ENCODE peak calls at places on chromosomes 1 and 21, in six cellular contexts. L is adrenal gland; F is CD8-positive, alpha-beta T cell; E is body of pancreas; J is ovary; W is dorsolateral prefrontal cortex. X is an unnamed sample.

GRCh38 chr1:96772972-96773371 is 51.4 kb downstream of the PTBP2 start:
- DNase-seq in L (no peak), E (no peak), F (no peak), J (no peak), W (no peak), X (no peak)

GRCh38 chr1:227124461-227124860 is 184.4 kb downstream of the COQ8A start:
- DNase-seq in W (no peak), E (no peak), F (no peak), J (no peak), L (no peak), X (no peak)

GRCh38 chr1:159800177-159800935 is 1.8 kb upstream of the FCRL6 start:
- DNase-seq in J (no peak), W (no peak), E (no peak), L (no peak), F (peak; percentile 74), X (no peak)

GRCh38 chr1:240107058-240107684 is 15.5 kb downstream of the FMN2 start:
- DNase-seq in L (no peak), E (no peak), W (no peak), J (no peak), F (no peak), X (peak; percentile 71)

GRCh38 chr1:164950453-164951052 is 391.6 kb downstream of the PBX1 start:
- DNase-seq in W (no peak), F (no peak), E (no peak), L (no peak), J (no peak), X (no peak)

GRCh38 chr1:99579691-99580171 is 66.2 kb upstream of the PALMD start:
- DNase-seq in J (no peak), F (no peak), E (no peak), W (no peak), L (no peak), X (no peak)

GRCh38 chr1:162732094-162732493 is 58.4 kb upstream of the HSD17B7 start:
- DNase-seq in F (no peak), W (no peak), L (no peak), J (no peak), E (no peak), X (no peak)

GRCh38 chr1:7564097-7564496 is 207.0 kb upstream of the VAMP3 start:
- DNase-seq in F (no peak), L (no peak), J (no peak), E (no peak), W (no peak), X (no peak)

GRCh38 chr21:45556302-45556644 is 14.0 kb upstream of the SLC19A1 start:
- DNase-seq in J (no peak), E (no peak), W (no peak), F (no peak), L (no peak), X (no peak)

GRCh38 chr1:243312962-243313634 is 57.3 kb downstream of the SDCCAG8 start:
- DNase-seq in F (no peak), W (no peak), J (no peak), E (no peak), L (no peak), X (no peak)

GRCh38 chr1:10867138-10867721 is 70.8 kb upstream of the CASZ1 start:
- DNase-seq in L (peak; percentile 66), E (peak; percentile 75), W (peak; percentile 34), F (peak; percentile 82), J (peak; percentile 64), X (no peak)

GRCh38 chr1:51281807-51282206 is 45.7 kb downstream of the RNF11 start:
- DNase-seq in W (no peak), E (no peak), J (no peak), F (no peak), L (no peak), X (no peak)

GRCh38 chr1:109252893-109253802 is 3.8 kb downstream of the CELSR2 start:
- DNase-seq in F (no peak), J (no peak), E (no peak), L (no peak), W (peak; percentile 81), X (no peak)

GRCh38 chr1:117049857-117050256 is 10.3 kb upstream of the TTF2 start:
- DNase-seq in F (no peak), W (no peak), J (no peak), E (no peak), L (no peak), X (no peak)

GRCh38 chr1:235027862-235028250 is 100.8 kb downstream of the TOMM20 start:
- DNase-seq in W (no peak), L (no peak), F (no peak), J (no peak), E (no peak), X (no peak)

GRCh38 chr1:202568466-202569196 is 141.6 kb downstream of the SYT2 start:
- DNase-seq in W (no peak), E (no peak), L (no peak), F (no peak), J (no peak), X (peak; percentile 56)
- H3K4me3 ChIP-seq in W (no peak overlapping the region), E (no peak overlapping the region), L (no peak overlapping the region), F (no peak overlapping the region), J (no peak overlapping the region), X (no peak overlapping the region)

DNA sequence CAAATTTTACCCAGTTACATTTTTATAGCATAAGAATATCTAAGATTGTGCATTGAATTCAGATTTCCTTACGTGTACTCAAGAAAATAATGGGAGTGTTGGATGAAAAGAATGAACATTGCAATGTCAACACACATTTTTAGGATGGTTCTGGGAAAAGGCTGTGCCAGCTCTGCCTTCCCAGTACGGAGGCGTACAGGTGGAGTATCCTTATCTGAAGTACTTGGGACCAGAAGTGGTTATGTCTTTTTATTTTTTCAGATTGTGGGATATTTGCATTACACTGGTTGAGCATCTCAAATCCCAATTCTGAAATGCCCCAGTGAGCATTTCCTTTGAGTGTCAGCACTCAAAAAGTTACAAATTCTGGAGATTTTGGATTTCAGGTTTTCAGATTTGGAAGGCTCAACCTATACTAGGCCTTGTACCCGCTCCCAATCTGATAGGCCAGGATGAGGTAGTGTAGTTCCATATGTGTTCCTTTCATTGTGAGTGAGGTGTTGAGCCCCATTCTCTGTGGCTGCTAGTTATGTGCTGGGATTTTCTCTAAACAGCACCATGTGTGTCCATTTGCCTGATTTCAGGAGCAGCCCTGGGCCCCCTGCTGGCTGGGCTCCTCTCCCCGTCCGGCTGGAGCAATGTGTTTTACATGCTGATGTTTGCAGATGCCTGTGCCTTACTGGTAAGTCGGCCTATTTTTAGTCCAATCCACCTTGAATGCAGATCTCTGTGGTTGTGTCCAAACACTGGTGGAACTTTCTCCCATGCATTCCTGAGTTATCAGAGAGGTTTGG is 60.8 kb downstream of the SLC37A1 start:
- DNase-seq in L (peak; percentile 7), E (no peak), J (no peak), W (peak; percentile 14), F (peak; percentile 31), X (peak; percentile 16)
- TF ChIP-seq CTCF in L (no peak), E (no peak), J (no peak), W (no peak), F (no peak), X (peak; percentile 45)

DNA sequence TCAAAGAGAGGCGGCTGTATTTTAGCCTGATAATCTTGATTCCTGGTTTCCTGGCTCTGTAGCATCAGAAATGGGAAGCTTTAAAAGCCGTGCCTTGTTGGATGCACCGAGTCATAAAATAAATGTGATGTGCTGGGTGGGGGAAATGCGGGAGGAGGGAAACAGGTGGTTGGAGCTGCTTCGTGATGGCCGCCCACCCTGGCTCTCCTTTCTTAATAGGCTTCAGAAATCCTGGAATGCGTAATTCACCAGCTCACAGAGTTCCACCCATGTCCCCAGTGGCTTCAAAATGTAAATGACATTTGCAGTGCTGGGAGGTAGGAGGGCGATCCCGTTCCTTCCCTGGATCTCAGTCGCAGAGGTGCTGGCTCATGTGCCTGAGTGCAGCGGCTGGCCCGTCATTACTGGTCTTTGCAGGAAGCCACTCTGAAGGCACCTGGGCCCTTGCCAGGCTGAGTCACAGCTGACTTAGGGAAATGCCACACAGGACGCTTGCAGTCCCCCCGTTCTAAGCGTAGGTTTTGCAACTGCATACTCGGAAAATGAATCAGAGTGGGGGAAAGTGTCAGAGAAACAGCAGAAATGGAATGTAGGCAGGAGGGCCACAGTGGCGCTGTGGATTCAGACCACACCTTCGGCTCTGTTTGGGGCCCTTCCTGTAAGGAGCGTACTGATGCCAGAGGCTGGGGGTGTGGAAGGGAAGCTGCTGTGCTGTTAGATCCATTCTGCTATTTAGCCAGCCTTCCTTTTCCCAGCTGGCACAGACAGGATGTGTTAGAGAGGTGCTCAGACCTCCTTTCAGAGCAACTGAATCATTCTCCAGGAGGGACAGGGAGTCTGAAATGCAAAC is 37.6 kb downstream of the GALNT2 start:
- DNase-seq in J (peak; percentile 90), F (peak; percentile 71), L (peak; percentile 96), W (peak; percentile 80), E (peak; percentile 99), X (peak; percentile 100)
- H3K4me3 ChIP-seq in J (no peak overlapping the region), F (no peak overlapping the region), L (no peak overlapping the region), W (peak overlapping the region; percentile 29), E (no peak overlapping the region), X (peak overlapping the region; percentile 31)

DNA sequence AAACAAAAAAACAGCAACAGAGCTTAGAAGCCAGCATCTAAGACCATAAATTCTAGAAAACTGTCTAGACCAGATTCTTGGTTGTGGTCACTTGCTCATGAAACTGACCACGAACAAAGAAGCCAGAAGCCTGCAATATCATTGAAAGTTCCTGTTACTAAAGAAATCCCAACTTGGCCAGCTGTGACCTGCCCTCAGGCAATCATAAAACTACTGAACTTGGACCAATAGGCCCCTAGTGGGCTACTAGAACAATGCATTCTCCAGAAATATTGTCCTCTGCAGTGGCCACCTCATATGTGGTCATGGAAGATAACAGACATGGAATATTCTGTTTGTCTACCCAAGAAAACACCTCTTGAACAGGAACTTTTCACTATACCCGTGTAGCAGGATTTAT is 87.7 kb downstream of the SPATA17 start:
- DNase-seq in F (no peak), E (no peak), J (no peak), L (no peak), W (no peak), X (peak; percentile 29)
- TF ChIP-seq CTCF in F (no peak), E (no peak), J (no peak), L (no peak), W (no peak), X (no peak)

X was measured in AG10803.